ENCODE peak calls at places on chromosomes 2 and 18, in eight cellular contexts. V, G, E, H, T, L, B and P are unnamed samples.

GRCh38 chr18:58321986-58322385 is 278.0 kb downstream of the NEDD4L start:
- DNase-seq in V (peak; percentile 73), G (peak; percentile 87), E (no peak), H (peak; percentile 74), T (peak; percentile 60), L (peak; percentile 61), B (peak; percentile 66), P (peak; percentile 86)

GRCh38 chr2:85741811-85742507 is 11.8 kb upstream of the ATOH8 start:
- DNase-seq in V (peak; percentile 68), G (peak; percentile 83), E (no peak), H (peak; percentile 96), T (peak; percentile 82), L (peak; percentile 48), B (peak; percentile 73), P (peak; percentile 95)

GRCh38 chr2:28505361-28505760 is 9.5 kb downstream of the PLB1 start:
- DNase-seq in V (no peak), G (no peak), E (no peak), H (no peak), T (no peak), L (no peak), B (no peak), P (peak; percentile 25)

GRCh38 chr2:207357216-207357615 is 172.5 kb upstream of the CREB1 start:
- DNase-seq in V (no peak), G (no peak), E (no peak), H (no peak), T (no peak), L (no peak), B (no peak), P (no peak)

GRCh38 chr2:237691908-237692600 is 64.7 kb downstream of the LRRFIP1 start:
- DNase-seq in V (peak; percentile 98), G (peak; percentile 97), E (peak; percentile 65), H (peak; percentile 80), T (peak; percentile 100), L (peak; percentile 93), B (peak; percentile 68), P (peak; percentile 95)

GRCh38 chr2:174634130-174635014 is 36.8 kb upstream of the WIPF1 start:
- DNase-seq in V (no peak), G (no peak), E (no peak), H (peak; percentile 12), T (no peak), L (no peak), B (no peak), P (no peak)

GRCh38 chr2:69578201-69578555 is 65.4 kb downstream of the AAK1 start:
- DNase-seq in V (no peak), G (no peak), E (no peak), H (no peak), T (no peak), L (no peak), B (no peak), P (no peak)

GRCh38 chr2:218166791-218167190 is at the start of gene CXCR1:
- DNase-seq in V (no peak), G (no peak), E (no peak), H (no peak), T (no peak), L (no peak), B (no peak), P (no peak)

GRCh38 chr2:151728736-151729415 is 5.4 kb downstream of the NEB start:
- DNase-seq in V (no peak), G (no peak), E (no peak), H (no peak), T (no peak), L (no peak), B (no peak), P (no peak)

GRCh38 chr2:29676886-29677453 is 244.4 kb downstream of the ALK start:
- DNase-seq in V (no peak), G (no peak), E (no peak), H (no peak), T (no peak), L (no peak), B (no peak), P (no peak)

GRCh38 chr2:134667081-134667480 is 51.7 kb downstream of the TMEM163 start:
- DNase-seq in V (no peak), G (no peak), E (no peak), H (no peak), T (no peak), L (no peak), B (no peak), P (no peak)

GRCh38 chr2:74496997-74497776 is 2.2 kb downstream of the LBX2 start:
- DNase-seq in V (no peak), G (no peak), E (no peak), H (no peak), T (no peak), L (no peak), B (no peak), P (no peak)

GRCh38 chr2:158463496-158464095 is 6.8 kb downstream of the PKP4 start:
- DNase-seq in V (no peak), G (no peak), E (no peak), H (no peak), T (no peak), L (no peak), B (no peak), P (no peak)

GRCh38 chr2:134365356-134365755 is 111.5 kb downstream of the MGAT5 start:
- DNase-seq in V (no peak), G (no peak), E (no peak), H (no peak), T (no peak), L (no peak), B (peak; percentile 7), P (no peak)

GRCh38 chr2:147382322-147382948 is 462.4 kb upstream of the ACVR2A start:
- DNase-seq in V (no peak), G (peak; percentile 70), E (no peak), H (no peak), T (no peak), L (peak; percentile 15), B (no peak), P (no peak)

GRCh38 chr2:219570194-219570923 is 980 bp downstream of the OBSL1 start:
- DNase-seq in V (no peak), G (no peak), E (no peak), H (peak; percentile 19), T (no peak), L (peak; percentile 45), B (peak; percentile 59), P (no peak)
- TF ChIP-seq CTCF in V (no peak), G (no peak), E (no peak), H (peak; percentile 6), T (no peak), L (no peak), B (peak; percentile 22), P (no peak)

DNA sequence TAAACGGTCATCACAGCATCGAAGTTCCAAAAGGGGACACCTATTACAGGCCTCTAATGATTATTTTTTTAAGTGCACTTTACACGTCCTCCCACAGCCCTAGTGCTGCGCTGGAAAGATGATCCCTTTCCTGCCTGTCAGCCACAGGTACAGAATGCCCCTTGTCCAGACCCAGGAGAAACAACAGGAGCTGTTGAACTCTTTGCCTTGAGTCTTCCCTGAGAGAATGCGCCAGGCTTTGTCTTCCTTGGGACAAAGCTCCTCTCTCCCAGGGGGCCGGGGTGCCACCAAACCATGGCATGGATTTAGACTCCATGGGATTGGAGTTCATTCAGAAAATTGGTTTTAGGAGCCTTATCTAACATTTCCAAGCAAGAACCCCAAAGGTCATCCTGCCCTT is 319.0 kb upstream of the SOX11 start:
- DNase-seq in V (no peak), G (no peak), E (peak; percentile 54), H (no peak), T (no peak), L (no peak), B (no peak), P (no peak)
- H3K4me3 ChIP-seq in V (no peak overlapping the region), G (no peak overlapping the region), E (peak overlapping the region; percentile 30), H (no peak overlapping the region), T (no peak overlapping the region), L (no peak overlapping the region), B (no peak overlapping the region), P (no peak overlapping the region)

DNA sequence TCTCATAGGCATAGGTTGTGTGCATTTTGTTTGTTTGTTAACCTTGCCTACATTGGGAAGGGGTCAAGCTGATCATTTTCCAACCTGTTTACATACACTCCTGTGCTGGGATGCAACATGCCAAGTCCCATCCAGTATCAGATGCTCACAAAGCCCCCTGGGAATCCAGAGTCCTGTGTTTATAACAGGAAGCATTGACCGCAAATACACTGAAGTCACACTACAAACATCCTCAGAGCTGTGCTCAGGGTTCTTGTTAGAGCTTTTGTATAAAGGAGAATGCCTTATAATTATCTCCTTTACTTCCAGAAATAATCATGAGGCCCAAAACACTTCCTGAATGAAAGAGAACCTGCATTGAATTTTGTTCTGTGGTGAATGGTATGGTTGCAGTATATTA is 488.7 kb upstream of the TCF4 start:
- DNase-seq in V (no peak), G (no peak), E (no peak), H (peak; percentile 30), T (no peak), L (no peak), B (no peak), P (no peak)
- TF ChIP-seq POLR2A in V (no peak), G (no peak), E (no peak), H (no peak), T (no peak), L (no peak), B (no peak), P (no peak)

GRCh38 chr18:43482136-43482535 is 204.8 kb upstream of the SYT4 start:
- DNase-seq in V (no peak), G (no peak), E (no peak), H (no peak), T (no peak), L (no peak), B (no peak), P (no peak)

GRCh38 chr18:43485565-43485964 is 208.3 kb upstream of the SYT4 start:
- DNase-seq in V (no peak), G (no peak), E (no peak), H (no peak), T (no peak), L (peak; percentile 50), B (no peak), P (no peak)

GRCh38 chr18:43484710-43485109 is 207.4 kb upstream of the SYT4 start:
- DNase-seq in V (no peak), G (no peak), E (no peak), H (no peak), T (no peak), L (no peak), B (no peak), P (no peak)

GRCh38 chr18:43481069-43481468 is 203.8 kb upstream of the SYT4 start:
- DNase-seq in V (no peak), G (no peak), E (no peak), H (no peak), T (no peak), L (no peak), B (no peak), P (no peak)

GRCh38 chr18:43482600-43482999 is 205.3 kb upstream of the SYT4 start:
- DNase-seq in V (no peak), G (no peak), E (no peak), H (no peak), T (no peak), L (no peak), B (no peak), P (no peak)
- TF ChIP-seq CTCF in V (no peak), G (no peak), E (no peak), H (no peak), T (no peak), L (no peak), B (no peak), P (no peak)